ENCODE peak calls at places on chromosomes 2 and 18, in nine cellular contexts. O is PC-9, W is cardiac muscle cell, L is brain microvascular endothelial cell, Q is HFF-Myc, I is gastrocnemius medialis, T is body of pancreas, Z is AG04450, V is cardiac fibroblast. Y is an unnamed sample.

GRCh38 chr18:12336251-12336650 is 28.2 kb downstream of the TUBB6 start:
- DNase-seq in O (peak), W (no peak), L (no peak), Q (no peak), I (no peak), T (no peak), Z (no peak), V (no peak), Y (no peak)

GRCh38 chr2:164840930-164841718 is 499 bp downstream of the COBLL1 start:
- DNase-seq in O (peak), W (peak), L (peak), Q (no peak), I (peak), T (peak), Z (no peak), V (peak), Y (peak)

GRCh38 chr2:205366336-205367060 is 315.8 kb upstream of the NRP2 start:
- DNase-seq in O (no peak), W (peak), L (no peak), Q (no peak), I (no peak), T (no peak), Z (no peak), V (no peak), Y (no peak)

GRCh38 chr18:9082763-9083510 is 19.6 kb upstream of the NDUFV2 start:
- DNase-seq in O (no peak), W (no peak), L (no peak), Q (no peak), I (no peak), T (no peak), Z (no peak), V (no peak), Y (no peak)

GRCh38 chr18:40939636-40940035 is 1015.4 kb upstream of the PIK3C3 start:
- DNase-seq in O (no peak), W (no peak), L (no peak), Q (no peak), I (no peak), T (no peak), Z (no peak), V (no peak), Y (no peak)

GRCh38 chr2:63983986-63984605 is 35.1 kb downstream of the VPS54 start:
- DNase-seq in O (peak), W (no peak), L (no peak), Q (no peak), I (no peak), T (no peak), Z (no peak), V (no peak), Y (no peak)

GRCh38 chr2:158507141-158507540 is 50.4 kb downstream of the PKP4 start:
- DNase-seq in O (no peak), W (no peak), L (no peak), Q (no peak), I (no peak), T (no peak), Z (no peak), V (no peak), Y (no peak)

GRCh38 chr2:240205348-240205747 is 64.9 kb upstream of the OTOS start:
- DNase-seq in O (peak), W (no peak), L (peak), Q (peak), I (peak), T (no peak), Z (no peak), V (peak), Y (no peak)

GRCh38 chr2:101026923-101027469 is 24.9 kb downstream of the RPL31 start:
- DNase-seq in O (no peak), W (no peak), L (no peak), Q (no peak), I (no peak), T (no peak), Z (no peak), V (no peak), Y (no peak)

GRCh38 chr2:214503568-214503967 is 92.7 kb downstream of the VWC2L start:
- DNase-seq in O (no peak), W (no peak), L (no peak), Q (no peak), I (no peak), T (no peak), Z (no peak), V (no peak), Y (no peak)

GRCh38 chr2:220373878-220374277 is 746.4 kb downstream of the SLC4A3 start:
- DNase-seq in O (no peak), W (no peak), L (peak), Q (no peak), I (no peak), T (no peak), Z (peak), V (peak), Y (no peak)

GRCh38 chr2:162293122-162293781 is 25.2 kb downstream of the IFIH1 start:
- DNase-seq in O (no peak), W (no peak), L (no peak), Q (no peak), I (peak), T (no peak), Z (no peak), V (peak), Y (no peak)

GRCh38 chr2:64023485-64024258 is 4.4 kb upstream of the VPS54 start:
- DNase-seq in O (no peak), W (no peak), L (no peak), Q (no peak), I (no peak), T (no peak), Z (no peak), V (no peak), Y (no peak)

GRCh38 chr2:65072181-65072970 is 16.2 kb downstream of the CEP68 start:
- DNase-seq in O (no peak), W (no peak), L (no peak), Q (no peak), I (no peak), T (no peak), Z (no peak), V (no peak), Y (no peak)

GRCh38 chr2:32915694-32916093 is 31.1 kb upstream of the LTBP1 start:
- DNase-seq in O (no peak), W (no peak), L (no peak), Q (no peak), I (no peak), T (no peak), Z (no peak), V (no peak), Y (no peak)

GRCh38 chr2:32905270-32905669 is 41.5 kb upstream of the LTBP1 start:
- DNase-seq in O (no peak), W (no peak), L (no peak), Q (no peak), I (no peak), T (no peak), Z (no peak), V (no peak), Y (no peak)

GRCh38 chr2:32910883-32911598 is 35.7 kb upstream of the LTBP1 start:
- DNase-seq in O (no peak), W (no peak), L (no peak), Q (no peak), I (no peak), T (no peak), Z (no peak), V (no peak), Y (no peak)
- TF ChIP-seq CTCF in O (no peak), W (no peak), L (no peak), Q (no peak), I (no peak), T (no peak), Z (no peak), V (no peak), Y (no peak)

DNA sequence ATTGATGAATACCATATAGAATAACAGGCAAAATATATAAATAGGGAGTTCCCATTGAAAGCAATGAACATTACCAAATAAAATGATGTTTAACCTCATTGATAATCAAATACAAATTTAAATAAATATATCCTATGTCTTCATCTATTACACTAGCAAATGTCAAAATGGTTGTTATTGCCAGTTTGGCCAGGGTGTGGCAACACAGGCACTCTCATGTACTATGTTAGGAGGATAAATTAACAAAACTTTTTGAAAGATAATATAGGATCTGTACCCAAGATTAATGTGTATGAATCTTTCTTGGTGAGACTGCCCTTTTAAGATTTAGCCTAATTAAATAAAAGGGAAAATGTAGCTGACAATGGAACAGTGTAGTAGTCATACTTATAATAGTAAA is 659.3 kb downstream of the ERBB4 start:
- DNase-seq in O (no peak), W (no peak), L (peak), Q (no peak), I (no peak), T (no peak), Z (no peak), V (no peak), Y (no peak)
- TF ChIP-seq CTCF in O (peak), W (no peak), L (peak), Q (no peak), I (peak), T (no peak), Z (no peak), V (peak), Y (no peak)

DNA sequence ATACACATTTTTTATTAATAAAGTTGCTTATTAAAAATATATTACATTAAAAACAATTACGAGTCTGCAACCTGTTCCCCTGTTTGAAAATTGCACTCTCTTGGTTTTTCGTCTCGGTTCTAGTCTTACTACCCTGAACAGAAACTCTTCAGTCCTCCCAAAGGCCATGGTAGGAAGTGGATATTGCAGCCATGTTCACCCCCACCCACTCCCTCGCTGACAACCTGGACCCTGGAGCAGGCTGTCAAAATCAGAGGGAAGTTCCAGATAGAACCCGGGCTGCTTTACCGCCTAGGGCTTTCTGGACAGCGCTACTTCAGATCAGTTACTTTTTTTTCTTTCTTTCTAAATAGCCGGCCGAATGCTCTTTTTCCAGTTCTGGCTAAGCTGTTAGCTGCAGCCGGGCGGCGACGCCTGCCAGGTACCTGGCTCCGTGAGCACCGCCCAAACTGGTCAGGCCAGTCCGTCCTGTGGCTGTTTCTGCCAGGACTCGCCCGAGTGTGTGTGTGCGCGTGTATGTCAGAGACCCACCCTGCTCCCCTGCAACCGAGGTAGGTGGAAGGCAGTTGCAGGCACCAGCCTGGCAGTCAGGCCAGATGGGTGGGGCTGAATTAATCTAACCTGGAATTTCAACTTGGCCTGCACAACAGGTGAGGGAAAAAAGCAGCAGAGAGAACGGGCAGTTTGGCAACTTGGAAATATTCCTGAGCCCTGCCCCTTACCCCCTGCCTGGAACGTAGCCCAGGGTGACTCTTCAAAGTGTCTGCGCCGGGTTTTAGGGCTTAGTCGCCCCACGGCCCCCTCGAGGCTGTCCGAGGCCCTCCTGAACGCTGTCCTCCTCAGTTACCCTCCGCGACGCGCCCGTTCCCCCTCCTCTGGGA is 1.1 kb upstream of the TET3 start:
- DNase-seq in O (peak), W (peak), L (no peak), Q (no peak), I (no peak), T (peak), Z (no peak), V (no peak), Y (peak)
- TF ChIP-seq CTCF in O (no peak), W (no peak), L (no peak), Q (no peak), I (no peak), T (peak), Z (no peak), V (no peak), Y (no peak)

GRCh38 chr2:127137225-127137624 is 30.3 kb upstream of the BIN1 start:
- DNase-seq in O (no peak), W (no peak), L (no peak), Q (no peak), I (no peak), T (no peak), Z (no peak), V (no peak), Y (no peak)

GRCh38 chr2:127137741-127138140 is 30.8 kb upstream of the BIN1 start:
- DNase-seq in O (no peak), W (no peak), L (no peak), Q (no peak), I (no peak), T (no peak), Z (no peak), V (no peak), Y (no peak)

GRCh38 chr2:127138281-127138680 is 31.3 kb upstream of the BIN1 start:
- DNase-seq in O (no peak), W (no peak), L (no peak), Q (no peak), I (no peak), T (no peak), Z (no peak), V (no peak), Y (no peak)

GRCh38 chr2:127140543-127140942 is 33.6 kb upstream of the BIN1 start:
- DNase-seq in O (no peak), W (no peak), L (no peak), Q (no peak), I (no peak), T (no peak), Z (no peak), V (no peak), Y (no peak)

GRCh38 chr2:127139766-127140165 is 32.8 kb upstream of the BIN1 start:
- DNase-seq in O (peak), W (no peak), L (no peak), Q (no peak), I (no peak), T (no peak), Z (no peak), V (no peak), Y (no peak)
- TF ChIP-seq CTCF in O (peak), W (no peak), L (no peak), Q (no peak), I (no peak), T (no peak), Z (no peak), V (no peak), Y (no peak)

Y was measured in nephron progenitor cell.